ENCODE peak calls at places on chromosomes 4 and X, in six cellular contexts. One of them, this sample, is unnamed.

GRCh38 chrX:69387559-69388487 is 116.3 kb upstream of the NALF2 start:
- DNase-seq in choroid plexus epithelial cell: peak; percentile 53
- DNase-seq in tibial artery: peak; percentile 22
- DNase-seq in AG10803: peak; percentile 34
- DNase-seq in glutamatergic neuron: peak; percentile 78
- DNase-seq in CD14-positive monocyte: no peak
- DNase-seq in this sample: peak; percentile 51

GRCh38 chr4:23930750-23931488 is 41.1 kb upstream of the PPARGC1A start:
- DNase-seq in tibial artery: peak; percentile 75
- DNase-seq in AG10803: peak; percentile 17
- DNase-seq in choroid plexus epithelial cell: peak; percentile 41
- DNase-seq in CD14-positive monocyte: peak; percentile 51
- DNase-seq in glutamatergic neuron: peak; percentile 31
- DNase-seq in this sample: no peak

GRCh38 chr4:42150653-42151567 is 1.5 kb downstream of the BEND4 start:
- DNase-seq in glutamatergic neuron: peak; percentile 27
- DNase-seq in tibial artery: no peak
- DNase-seq in AG10803: no peak
- DNase-seq in CD14-positive monocyte: no peak
- DNase-seq in choroid plexus epithelial cell: no peak
- DNase-seq in this sample: no peak

GRCh38 chr4:128229458-128229805 is 58.2 kb downstream of the PGRMC2 start:
- DNase-seq in tibial artery: no peak
- DNase-seq in CD14-positive monocyte: no peak
- DNase-seq in AG10803: no peak
- DNase-seq in glutamatergic neuron: no peak
- DNase-seq in choroid plexus epithelial cell: peak; percentile 36
- DNase-seq in this sample: no peak

GRCh38 chrX:26442340-26442739 is 226.4 kb downstream of the MAGEB5 start:
- DNase-seq in glutamatergic neuron: no peak
- DNase-seq in tibial artery: no peak
- DNase-seq in AG10803: peak; percentile 1
- DNase-seq in choroid plexus epithelial cell: peak; percentile 68
- DNase-seq in CD14-positive monocyte: no peak
- DNase-seq in this sample: no peak

GRCh38 chr4:37531156-37531555 is 155.0 kb downstream of the RELL1 start:
- DNase-seq in CD14-positive monocyte: no peak
- DNase-seq in AG10803: no peak
- DNase-seq in tibial artery: no peak
- DNase-seq in choroid plexus epithelial cell: no peak
- DNase-seq in glutamatergic neuron: no peak
- DNase-seq in this sample: no peak

GRCh38 chr4:126113058-126113457 is 798.3 kb downstream of the FAT4 start:
- DNase-seq in AG10803: no peak
- DNase-seq in glutamatergic neuron: no peak
- DNase-seq in CD14-positive monocyte: no peak
- DNase-seq in choroid plexus epithelial cell: no peak
- DNase-seq in tibial artery: no peak
- DNase-seq in this sample: no peak

GRCh38 chrX:103686199-103687072 is at the start of gene MORF4L2:
- DNase-seq in choroid plexus epithelial cell: peak; percentile 99
- DNase-seq in AG10803: peak; percentile 99
- DNase-seq in tibial artery: peak; percentile 94
- DNase-seq in CD14-positive monocyte: peak; percentile 95
- DNase-seq in glutamatergic neuron: peak; percentile 77
- DNase-seq in this sample: peak; percentile 93

GRCh38 chrX:69501433-69501832 is 2.7 kb upstream of the NALF2 start:
- DNase-seq in CD14-positive monocyte: no peak
- DNase-seq in choroid plexus epithelial cell: peak; percentile 6
- DNase-seq in tibial artery: no peak
- DNase-seq in AG10803: no peak
- DNase-seq in glutamatergic neuron: peak; percentile 60
- DNase-seq in this sample: no peak

GRCh38 chr4:155759372-155760252 is 791 bp downstream of the GUCY1B1 start:
- DNase-seq in CD14-positive monocyte: no peak
- DNase-seq in AG10803: peak; percentile 8
- DNase-seq in glutamatergic neuron: peak; percentile 67
- DNase-seq in tibial artery: peak; percentile 35
- DNase-seq in choroid plexus epithelial cell: peak; percentile 26
- DNase-seq in this sample: peak; percentile 7

GRCh38 chr4:157244348-157244747 is 23.8 kb downstream of the GRIA2 start:
- DNase-seq in tibial artery: no peak
- DNase-seq in glutamatergic neuron: no peak
- DNase-seq in choroid plexus epithelial cell: no peak
- DNase-seq in CD14-positive monocyte: no peak
- DNase-seq in AG10803: no peak
- DNase-seq in this sample: no peak

GRCh38 chr4:56783986-56784385 is 37.5 kb downstream of the SPINK2 start:
- DNase-seq in choroid plexus epithelial cell: no peak
- DNase-seq in glutamatergic neuron: no peak
- DNase-seq in tibial artery: no peak
- DNase-seq in CD14-positive monocyte: no peak
- DNase-seq in AG10803: no peak
- DNase-seq in this sample: no peak

GRCh38 chrX:45774961-45775360 is 574.3 kb upstream of the DIPK2B start:
- DNase-seq in CD14-positive monocyte: no peak
- DNase-seq in AG10803: peak; percentile 85
- DNase-seq in choroid plexus epithelial cell: peak; percentile 80
- DNase-seq in tibial artery: peak; percentile 46
- DNase-seq in glutamatergic neuron: no peak
- DNase-seq in this sample: no peak

GRCh38 chrX:84064164-84064563 is 123.8 kb downstream of the RPS6KA6 start:
- DNase-seq in AG10803: peak; percentile 21
- DNase-seq in tibial artery: no peak
- DNase-seq in choroid plexus epithelial cell: peak; percentile 31
- DNase-seq in glutamatergic neuron: no peak
- DNase-seq in CD14-positive monocyte: no peak
- DNase-seq in this sample: no peak

GRCh38 chr4:182354867-182355266 is 111.7 kb downstream of the TENM3 start:
- DNase-seq in tibial artery: no peak
- DNase-seq in CD14-positive monocyte: no peak
- DNase-seq in AG10803: peak; percentile 71
- DNase-seq in choroid plexus epithelial cell: peak; percentile 47
- DNase-seq in glutamatergic neuron: no peak
- DNase-seq in this sample: no peak

GRCh38 chr4:81259151-81259550 is 44.1 kb upstream of the PRKG2 start:
- DNase-seq in tibial artery: no peak
- DNase-seq in choroid plexus epithelial cell: no peak
- DNase-seq in AG10803: no peak
- DNase-seq in CD14-positive monocyte: no peak
- DNase-seq in glutamatergic neuron: no peak
- DNase-seq in this sample: no peak

GRCh38 chrX:154366666-154367055 is 7.8 kb downstream of the FLNA start:
- DNase-seq in tibial artery: no peak
- DNase-seq in glutamatergic neuron: no peak
- DNase-seq in AG10803: peak; percentile 34
- DNase-seq in CD14-positive monocyte: no peak
- DNase-seq in choroid plexus epithelial cell: no peak
- DNase-seq in this sample: no peak

GRCh38 chrX:20274121-20274520 is 7.4 kb upstream of the RPS6KA3 start:
- DNase-seq in AG10803: peak; percentile 70
- DNase-seq in choroid plexus epithelial cell: no peak
- DNase-seq in CD14-positive monocyte: no peak
- DNase-seq in glutamatergic neuron: no peak
- DNase-seq in tibial artery: no peak
- DNase-seq in this sample: no peak

GRCh38 chrX:17369294-17369693 is 5.7 kb upstream of the NHS start:
- DNase-seq in choroid plexus epithelial cell: no peak
- DNase-seq in AG10803: no peak
- DNase-seq in tibial artery: no peak
- DNase-seq in CD14-positive monocyte: no peak
- DNase-seq in glutamatergic neuron: no peak
- DNase-seq in this sample: no peak

GRCh38 chrX:97238632-97239031 is 354.9 kb downstream of the RPA4 start:
- DNase-seq in CD14-positive monocyte: no peak
- DNase-seq in tibial artery: no peak
- DNase-seq in AG10803: no peak
- DNase-seq in glutamatergic neuron: no peak
- DNase-seq in choroid plexus epithelial cell: peak; percentile 63
- DNase-seq in this sample: no peak

GRCh38 chr4:149549911-149550310 is 265.7 kb downstream of the IQCM start:
- DNase-seq in choroid plexus epithelial cell: peak; percentile 35
- DNase-seq in glutamatergic neuron: peak; percentile 16
- DNase-seq in AG10803: peak; percentile 4
- DNase-seq in CD14-positive monocyte: no peak
- DNase-seq in tibial artery: no peak
- DNase-seq in this sample: no peak

GRCh38 chrX:30414144-30414543 is 105.0 kb upstream of the NR0B1 start:
- DNase-seq in choroid plexus epithelial cell: no peak
- DNase-seq in tibial artery: no peak
- DNase-seq in CD14-positive monocyte: no peak
- DNase-seq in glutamatergic neuron: no peak
- DNase-seq in AG10803: no peak
- DNase-seq in this sample: no peak

GRCh38 chrX:53319614-53320542 is 38.5 kb upstream of the IQSEC2 start:
- DNase-seq in tibial artery: no peak
- DNase-seq in glutamatergic neuron: peak; percentile 23
- DNase-seq in AG10803: no peak
- DNase-seq in choroid plexus epithelial cell: no peak
- DNase-seq in CD14-positive monocyte: no peak
- DNase-seq in this sample: peak; percentile 17

GRCh38 chrX:25001808-25002657 is 13.7 kb downstream of the ARX start:
- DNase-seq in choroid plexus epithelial cell: no peak
- DNase-seq in CD14-positive monocyte: no peak
- DNase-seq in glutamatergic neuron: no peak
- DNase-seq in AG10803: no peak
- DNase-seq in tibial artery: no peak
- DNase-seq in this sample: no peak

GRCh38 chr4:8541981-8542715 is 38.0 kb upstream of the GPR78 start:
- DNase-seq in CD14-positive monocyte: no peak
- DNase-seq in glutamatergic neuron: no peak
- DNase-seq in AG10803: no peak
- DNase-seq in tibial artery: no peak
- DNase-seq in choroid plexus epithelial cell: no peak
- DNase-seq in this sample: no peak

GRCh38 chrX:81708506-81708905 is 506.6 kb downstream of the SH3BGRL start:
- DNase-seq in glutamatergic neuron: no peak
- DNase-seq in CD14-positive monocyte: no peak
- DNase-seq in AG10803: no peak
- DNase-seq in choroid plexus epithelial cell: no peak
- DNase-seq in tibial artery: no peak
- DNase-seq in this sample: no peak

GRCh38 chrX:154750301-154751120 is at the start of gene GAB3:
- DNase-seq in CD14-positive monocyte: no peak
- DNase-seq in tibial artery: no peak
- DNase-seq in AG10803: no peak
- DNase-seq in glutamatergic neuron: peak; percentile 70
- DNase-seq in choroid plexus epithelial cell: peak; percentile 40
- DNase-seq in this sample: peak; percentile 51

GRCh38 chr4:108135549-108136209 is 33.1 kb downstream of the LEF1 start:
- DNase-seq in choroid plexus epithelial cell: no peak
- DNase-seq in CD14-positive monocyte: no peak
- DNase-seq in glutamatergic neuron: no peak
- DNase-seq in tibial artery: no peak
- DNase-seq in AG10803: no peak
- DNase-seq in this sample: peak; percentile 46
- TF ChIP-seq CTCF in choroid plexus epithelial cell: no peak
- TF ChIP-seq CTCF in CD14-positive monocyte: no peak
- TF ChIP-seq CTCF in glutamatergic neuron: no peak
- TF ChIP-seq CTCF in tibial artery: no peak
- TF ChIP-seq CTCF in AG10803: no peak
- TF ChIP-seq CTCF in this sample: no peak

GRCh38 chrX:78708171-78708570 is 39.3 kb upstream of the LPAR4 start:
- DNase-seq in tibial artery: no peak
- DNase-seq in AG10803: peak; percentile 48
- DNase-seq in choroid plexus epithelial cell: peak; percentile 72
- DNase-seq in glutamatergic neuron: peak; percentile 13
- DNase-seq in CD14-positive monocyte: no peak
- DNase-seq in this sample: peak; percentile 1
- TF ChIP-seq CTCF in tibial artery: peak; percentile 17
- TF ChIP-seq CTCF in AG10803: peak; percentile 60
- TF ChIP-seq CTCF in choroid plexus epithelial cell: peak; percentile 78
- TF ChIP-seq CTCF in glutamatergic neuron: no peak
- TF ChIP-seq CTCF in CD14-positive monocyte: peak; percentile 39
- TF ChIP-seq CTCF in this sample: no peak

GRCh38 chrX:48601741-48602394 is 4.6 kb downstream of the WDR13 start:
- DNase-seq in tibial artery: no peak
- DNase-seq in choroid plexus epithelial cell: no peak
- DNase-seq in glutamatergic neuron: no peak
- DNase-seq in CD14-positive monocyte: no peak
- DNase-seq in AG10803: no peak
- DNase-seq in this sample: no peak

GRCh38 chrX:48604701-48605100 is 7.4 kb downstream of the WDR13 start:
- DNase-seq in choroid plexus epithelial cell: no peak
- DNase-seq in CD14-positive monocyte: no peak
- DNase-seq in tibial artery: no peak
- DNase-seq in AG10803: no peak
- DNase-seq in glutamatergic neuron: no peak
- DNase-seq in this sample: no peak

GRCh38 chrX:48600226-48600625 is 2.9 kb downstream of the WDR13 start:
- DNase-seq in AG10803: no peak
- DNase-seq in CD14-positive monocyte: no peak
- DNase-seq in tibial artery: no peak
- DNase-seq in glutamatergic neuron: no peak
- DNase-seq in choroid plexus epithelial cell: no peak
- DNase-seq in this sample: no peak

GRCh38 chrX:48611703-48612102 is 14.4 kb downstream of the WDR13 start:
- DNase-seq in glutamatergic neuron: no peak
- DNase-seq in CD14-positive monocyte: no peak
- DNase-seq in AG10803: no peak
- DNase-seq in choroid plexus epithelial cell: no peak
- DNase-seq in tibial artery: no peak
- DNase-seq in this sample: no peak

GRCh38 chrX:48606091-48606490 is 8.8 kb downstream of the WDR13 start:
- DNase-seq in tibial artery: no peak
- DNase-seq in choroid plexus epithelial cell: no peak
- DNase-seq in AG10803: no peak
- DNase-seq in CD14-positive monocyte: no peak
- DNase-seq in glutamatergic neuron: no peak
- DNase-seq in this sample: no peak
- TF ChIP-seq CTCF in tibial artery: no peak
- TF ChIP-seq CTCF in choroid plexus epithelial cell: peak; percentile 29
- TF ChIP-seq CTCF in AG10803: no peak
- TF ChIP-seq CTCF in CD14-positive monocyte: no peak
- TF ChIP-seq CTCF in glutamatergic neuron: no peak
- TF ChIP-seq CTCF in this sample: no peak

DNA sequence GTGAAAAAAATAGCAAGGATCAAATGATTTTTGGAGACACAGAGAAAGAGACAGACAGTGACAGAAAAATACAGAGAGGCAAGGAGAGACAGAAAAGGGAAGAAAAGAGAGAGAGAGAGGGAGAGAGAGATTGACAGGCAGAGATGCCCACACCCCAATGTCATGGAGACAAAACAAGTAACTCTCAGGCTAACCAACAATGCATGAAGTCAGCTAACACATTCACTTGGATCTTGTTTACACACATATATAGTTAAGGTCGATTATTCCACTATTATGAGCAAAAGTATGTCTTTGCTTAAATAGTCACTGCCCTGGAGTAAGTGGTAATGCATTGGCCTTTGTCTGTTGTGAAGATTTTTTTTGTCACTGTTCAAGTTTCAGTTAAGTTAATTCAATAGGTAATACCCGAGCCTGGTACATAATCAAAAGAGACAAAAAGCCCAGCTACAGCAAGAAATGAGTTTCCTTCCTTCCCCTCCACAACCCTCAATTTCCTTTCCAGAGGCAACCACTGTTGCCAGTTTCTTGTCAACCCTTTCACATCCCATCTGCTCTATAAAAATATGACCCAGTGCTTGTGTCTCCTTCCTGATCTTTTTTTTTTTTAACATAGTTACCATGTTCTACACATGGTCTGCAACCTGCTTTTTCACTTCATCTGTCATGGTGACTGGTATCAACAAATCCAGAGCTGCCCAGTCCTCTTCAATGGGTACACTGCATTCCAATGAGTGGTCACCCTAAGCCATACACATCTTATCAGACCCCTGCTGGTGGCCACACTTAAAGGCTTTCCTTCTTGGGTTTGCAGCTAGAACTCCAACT is 52.1 kb downstream of the PROM1 start:
- DNase-seq in tibial artery: no peak
- DNase-seq in AG10803: no peak
- DNase-seq in glutamatergic neuron: no peak
- DNase-seq in CD14-positive monocyte: no peak
- DNase-seq in choroid plexus epithelial cell: no peak
- DNase-seq in this sample: no peak
- TF ChIP-seq CTCF in tibial artery: no peak
- TF ChIP-seq CTCF in AG10803: no peak
- TF ChIP-seq CTCF in glutamatergic neuron: no peak
- TF ChIP-seq CTCF in CD14-positive monocyte: no peak
- TF ChIP-seq CTCF in choroid plexus epithelial cell: no peak
- TF ChIP-seq CTCF in this sample: no peak